ENCODE peak calls at places on chromosomes 5 and 9, in seven cellular contexts. One of them, this sample, is unnamed.

GRCh38 chr9:109107402-109108240 is 12.1 kb downstream of the TMEM245 start:
- DNase-seq in kidney tubule cell: peak
- DNase-seq in bronchial epithelial cell: peak
- DNase-seq in NCI-H460: no peak
- DNase-seq in KBM-7: no peak
- DNase-seq in activated T-cell treated with anti-CD3 and anti-CD28 coated beads for 1 hour: no peak
- DNase-seq in hippocampal formation: no peak
- DNase-seq in this sample: no peak

GRCh38 chr9:14209399-14209990 is 104.4 kb downstream of the NFIB start:
- DNase-seq in bronchial epithelial cell: no peak
- DNase-seq in activated T-cell treated with anti-CD3 and anti-CD28 coated beads for 1 hour: no peak
- DNase-seq in hippocampal formation: no peak
- DNase-seq in kidney tubule cell: no peak
- DNase-seq in NCI-H460: no peak
- DNase-seq in KBM-7: peak
- DNase-seq in this sample: no peak

GRCh38 chr5:132226516-132227234 is 978 bp downstream of the P4HA2 start:
- DNase-seq in bronchial epithelial cell: no peak
- DNase-seq in activated T-cell treated with anti-CD3 and anti-CD28 coated beads for 1 hour: no peak
- DNase-seq in NCI-H460: no peak
- DNase-seq in kidney tubule cell: peak
- DNase-seq in hippocampal formation: no peak
- DNase-seq in KBM-7: no peak
- DNase-seq in this sample: no peak

GRCh38 chr5:178330791-178331404 is 98.3 kb upstream of the PHYKPL start:
- DNase-seq in KBM-7: no peak
- DNase-seq in activated T-cell treated with anti-CD3 and anti-CD28 coated beads for 1 hour: no peak
- DNase-seq in NCI-H460: no peak
- DNase-seq in hippocampal formation: peak
- DNase-seq in kidney tubule cell: no peak
- DNase-seq in bronchial epithelial cell: peak
- DNase-seq in this sample: peak

GRCh38 chr9:37066139-37066725 is 32.2 kb upstream of the PAX5 start:
- DNase-seq in KBM-7: peak
- DNase-seq in hippocampal formation: no peak
- DNase-seq in kidney tubule cell: no peak
- DNase-seq in activated T-cell treated with anti-CD3 and anti-CD28 coated beads for 1 hour: no peak
- DNase-seq in NCI-H460: no peak
- DNase-seq in bronchial epithelial cell: no peak
- DNase-seq in this sample: no peak

GRCh38 chr5:179218586-179219330 is 126.5 kb downstream of the ADAMTS2 start:
- DNase-seq in bronchial epithelial cell: no peak
- DNase-seq in kidney tubule cell: no peak
- DNase-seq in hippocampal formation: no peak
- DNase-seq in activated T-cell treated with anti-CD3 and anti-CD28 coated beads for 1 hour: no peak
- DNase-seq in KBM-7: no peak
- DNase-seq in NCI-H460: no peak
- DNase-seq in this sample: no peak

GRCh38 chr5:177393990-177394389 is 6.5 kb downstream of the PFN3 start:
- DNase-seq in KBM-7: no peak
- DNase-seq in activated T-cell treated with anti-CD3 and anti-CD28 coated beads for 1 hour: no peak
- DNase-seq in NCI-H460: no peak
- DNase-seq in bronchial epithelial cell: no peak
- DNase-seq in hippocampal formation: no peak
- DNase-seq in kidney tubule cell: no peak
- DNase-seq in this sample: no peak

GRCh38 chr5:10556331-10556807 is 7.5 kb upstream of the ANKRD33B start:
- DNase-seq in kidney tubule cell: peak
- DNase-seq in KBM-7: no peak
- DNase-seq in activated T-cell treated with anti-CD3 and anti-CD28 coated beads for 1 hour: no peak
- DNase-seq in bronchial epithelial cell: peak
- DNase-seq in NCI-H460: no peak
- DNase-seq in hippocampal formation: no peak
- DNase-seq in this sample: no peak

GRCh38 chr5:55467862-55468551 is 66.8 kb downstream of the PLPP1 start:
- DNase-seq in NCI-H460: no peak
- DNase-seq in bronchial epithelial cell: no peak
- DNase-seq in kidney tubule cell: no peak
- DNase-seq in KBM-7: no peak
- DNase-seq in hippocampal formation: no peak
- DNase-seq in activated T-cell treated with anti-CD3 and anti-CD28 coated beads for 1 hour: no peak
- DNase-seq in this sample: no peak

GRCh38 chr5:115033861-115034260 is 135.8 kb downstream of the TRIM36 start:
- DNase-seq in activated T-cell treated with anti-CD3 and anti-CD28 coated beads for 1 hour: no peak
- DNase-seq in KBM-7: peak
- DNase-seq in hippocampal formation: no peak
- DNase-seq in NCI-H460: no peak
- DNase-seq in kidney tubule cell: no peak
- DNase-seq in bronchial epithelial cell: no peak
- DNase-seq in this sample: no peak

GRCh38 chr9:93642961-93643360 is 66.6 kb downstream of the PHF2 start:
- DNase-seq in activated T-cell treated with anti-CD3 and anti-CD28 coated beads for 1 hour: no peak
- DNase-seq in kidney tubule cell: peak
- DNase-seq in NCI-H460: no peak
- DNase-seq in hippocampal formation: no peak
- DNase-seq in KBM-7: no peak
- DNase-seq in bronchial epithelial cell: no peak
- DNase-seq in this sample: no peak

GRCh38 chr9:14312721-14313377 is 1.1 kb downstream of the NFIB start:
- DNase-seq in bronchial epithelial cell: peak
- DNase-seq in hippocampal formation: no peak
- DNase-seq in KBM-7: no peak
- DNase-seq in kidney tubule cell: peak
- DNase-seq in NCI-H460: no peak
- DNase-seq in activated T-cell treated with anti-CD3 and anti-CD28 coated beads for 1 hour: no peak
- DNase-seq in this sample: no peak

GRCh38 chr9:27347889-27348288 is 50.9 kb upstream of the EQTN start:
- DNase-seq in KBM-7: peak
- DNase-seq in kidney tubule cell: no peak
- DNase-seq in NCI-H460: no peak
- DNase-seq in bronchial epithelial cell: no peak
- DNase-seq in activated T-cell treated with anti-CD3 and anti-CD28 coated beads for 1 hour: no peak
- DNase-seq in hippocampal formation: no peak
- DNase-seq in this sample: no peak

GRCh38 chr5:66585291-66585690 is 10.9 kb upstream of the MAST4 start:
- DNase-seq in bronchial epithelial cell: peak
- DNase-seq in hippocampal formation: no peak
- DNase-seq in kidney tubule cell: no peak
- DNase-seq in KBM-7: no peak
- DNase-seq in NCI-H460: no peak
- DNase-seq in activated T-cell treated with anti-CD3 and anti-CD28 coated beads for 1 hour: no peak
- DNase-seq in this sample: no peak

GRCh38 chr5:78566747-78567449 is 81.7 kb downstream of the LHFPL2 start:
- DNase-seq in kidney tubule cell: no peak
- DNase-seq in KBM-7: no peak
- DNase-seq in activated T-cell treated with anti-CD3 and anti-CD28 coated beads for 1 hour: no peak
- DNase-seq in bronchial epithelial cell: peak
- DNase-seq in NCI-H460: no peak
- DNase-seq in hippocampal formation: no peak
- DNase-seq in this sample: no peak

GRCh38 chr5:154191467-154192261 is 1.1 kb downstream of the GALNT10 start:
- DNase-seq in activated T-cell treated with anti-CD3 and anti-CD28 coated beads for 1 hour: no peak
- DNase-seq in KBM-7: no peak
- DNase-seq in kidney tubule cell: peak
- DNase-seq in bronchial epithelial cell: no peak
- DNase-seq in NCI-H460: no peak
- DNase-seq in hippocampal formation: peak
- DNase-seq in this sample: no peak

GRCh38 chr5:55231476-55232193 is 1.8 kb downstream of the CCNO start:
- DNase-seq in bronchial epithelial cell: no peak
- DNase-seq in kidney tubule cell: peak
- DNase-seq in activated T-cell treated with anti-CD3 and anti-CD28 coated beads for 1 hour: no peak
- DNase-seq in NCI-H460: no peak
- DNase-seq in hippocampal formation: no peak
- DNase-seq in KBM-7: peak
- DNase-seq in this sample: no peak

GRCh38 chr9:107720511-107720910 is 230.9 kb upstream of the KLF4 start:
- DNase-seq in activated T-cell treated with anti-CD3 and anti-CD28 coated beads for 1 hour: no peak
- DNase-seq in NCI-H460: no peak
- DNase-seq in hippocampal formation: no peak
- DNase-seq in KBM-7: no peak
- DNase-seq in kidney tubule cell: no peak
- DNase-seq in bronchial epithelial cell: no peak
- DNase-seq in this sample: no peak

GRCh38 chr9:18888241-18888794 is 144.7 kb downstream of the SAXO1 start:
- DNase-seq in activated T-cell treated with anti-CD3 and anti-CD28 coated beads for 1 hour: no peak
- DNase-seq in hippocampal formation: no peak
- DNase-seq in NCI-H460: no peak
- DNase-seq in bronchial epithelial cell: no peak
- DNase-seq in kidney tubule cell: no peak
- DNase-seq in KBM-7: no peak
- DNase-seq in this sample: no peak

GRCh38 chr9:94002316-94003140 is 47.4 kb upstream of the BARX1 start:
- DNase-seq in activated T-cell treated with anti-CD3 and anti-CD28 coated beads for 1 hour: no peak
- DNase-seq in NCI-H460: peak
- DNase-seq in hippocampal formation: no peak
- DNase-seq in kidney tubule cell: peak
- DNase-seq in bronchial epithelial cell: peak
- DNase-seq in KBM-7: peak
- DNase-seq in this sample: peak

GRCh38 chr5:136051486-136052220 is 22.9 kb downstream of the TGFBI start:
- DNase-seq in bronchial epithelial cell: no peak
- DNase-seq in activated T-cell treated with anti-CD3 and anti-CD28 coated beads for 1 hour: no peak
- DNase-seq in hippocampal formation: no peak
- DNase-seq in kidney tubule cell: no peak
- DNase-seq in KBM-7: no peak
- DNase-seq in NCI-H460: no peak
- DNase-seq in this sample: no peak

This sample was measured in prostate gland.